ENCODE peak calls at places on chromosomes 13 and 19, in eight cellular contexts. K is frontal cortex; A is stimulated activated CD8-positive, alpha-beta memory T cell treated with anti-CD3 and anti-CD28 coated beads, Interleukin-12 subunit alpha, Interleukin-12 subunit beta, amount 100 ng/mL, for 4 hours; U is upper lobe of left lung; Z is Daoy; M is amygdala; X is naive thymus-derived CD4-positive, alpha-beta T cell; I is HFFc6. O is an unnamed sample.

GRCh38 chr13:24890256-24890655 is 126.3 kb downstream of the RNF17 start:
- DNase-seq in M (no peak), A (no peak), K (no peak), X (no peak), Z (no peak), I (no peak), U (no peak), O (no peak)

GRCh38 chr19:6125571-6125989 is 9.9 kb upstream of the ACSBG2 start:
- DNase-seq in X (peak), K (peak), A (peak), I (peak), M (no peak), Z (peak), U (no peak), O (peak)

GRCh38 chr19:34639491-34640085 is 37.4 kb downstream of the SCGB2B2 start:
- DNase-seq in U (no peak), X (peak), Z (peak), A (no peak), K (no peak), I (peak), M (no peak), O (no peak)

GRCh38 chr19:31560021-31560770 is 211.0 kb upstream of the TSHZ3 start:
- DNase-seq in Z (no peak), X (no peak), I (peak), U (no peak), A (no peak), M (no peak), K (no peak), O (no peak)

GRCh38 chr13:33394294-33394932 is 108.9 kb upstream of the STARD13 start:
- DNase-seq in A (no peak), M (no peak), X (no peak), Z (no peak), I (no peak), U (no peak), K (no peak), O (no peak)

GRCh38 chr13:50919291-50919690 is 9.7 kb downstream of the RNASEH2B start:
- DNase-seq in A (no peak), I (no peak), Z (no peak), X (no peak), K (no peak), U (no peak), M (no peak), O (no peak)

GRCh38 chr13:60148918-60149317 is 14.8 kb downstream of the DIAPH3 start:
- DNase-seq in U (no peak), X (no peak), M (no peak), A (no peak), Z (no peak), I (no peak), K (no peak), O (no peak)

GRCh38 chr19:40594251-40594650 is 6.9 kb upstream of the LTBP4 start:
- DNase-seq in M (no peak), K (peak), U (no peak), A (no peak), Z (no peak), I (no peak), X (no peak), O (no peak)

GRCh38 chr19:6233051-6233826 is 46.5 kb downstream of the MLLT1 start:
- DNase-seq in I (no peak), Z (no peak), X (no peak), M (no peak), K (peak), U (peak), A (no peak), O (no peak)

GRCh38 chr13:28204690-28205443 is 66.5 kb downstream of the PAN3 start:
- DNase-seq in K (no peak), A (no peak), I (no peak), Z (no peak), M (no peak), X (no peak), U (no peak), O (no peak)

GRCh38 chr13:31046711-31047279 is 114.3 kb downstream of the TEX26 start:
- DNase-seq in M (no peak), X (no peak), A (no peak), Z (no peak), I (no peak), U (peak), K (peak), O (no peak)

GRCh38 chr13:95319551-95320274 is 18.5 kb upstream of the ABCC4 start:
- DNase-seq in U (no peak), M (no peak), X (no peak), A (no peak), Z (no peak), K (no peak), I (no peak), O (no peak)

GRCh38 chr13:23180711-23181110 is at the start of gene SGCG:
- DNase-seq in A (no peak), K (no peak), M (no peak), I (no peak), X (no peak), Z (no peak), U (no peak), O (no peak)

GRCh38 chr13:97226788-97227627 is 4.9 kb downstream of the MBNL2 start:
- DNase-seq in M (no peak), U (no peak), K (no peak), I (no peak), A (no peak), X (peak), Z (peak), O (no peak)

GRCh38 chr13:75375329-75375728 is 106.6 kb downstream of the TBC1D4 start:
- DNase-seq in I (no peak), U (no peak), K (no peak), X (no peak), M (no peak), Z (no peak), A (no peak), O (no peak)

GRCh38 chr19:8310342-8311055 is 2.3 kb upstream of the CD320 start:
- DNase-seq in I (peak), X (no peak), Z (no peak), K (no peak), U (no peak), A (no peak), M (no peak), O (no peak)

GRCh38 chr19:29831041-29831548 is 19.3 kb downstream of the CCNE1 start:
- DNase-seq in I (no peak), U (no peak), X (peak), M (no peak), K (no peak), A (no peak), Z (peak), O (no peak)

GRCh38 chr13:110434629-110435028 is 126.9 kb downstream of the RAB20 start:
- DNase-seq in X (no peak), Z (no peak), A (no peak), K (no peak), M (no peak), U (no peak), I (no peak), O (no peak)

GRCh38 chr13:21176195-21176981 is at the start of the genes MRPL57 and SKA3:
- DNase-seq in A (peak), U (peak), X (peak), Z (peak), K (peak), I (peak), M (peak), O (peak)

GRCh38 chr13:95771950-95772349 is 95.0 kb downstream of the DNAJC3 start:
- DNase-seq in K (no peak), A (no peak), Z (no peak), X (no peak), M (no peak), U (no peak), I (no peak), O (no peak)

GRCh38 chr19:34351382-34351802 is 13.6 kb upstream of the GPI start:
- DNase-seq in A (no peak), U (no peak), X (peak), K (no peak), Z (no peak), I (no peak), M (no peak), O (no peak)

GRCh38 chr19:10551698-10552301 is 8.1 kb downstream of the ATG4D start:
- DNase-seq in Z (peak), I (peak), X (peak), U (no peak), A (no peak), K (peak), M (no peak), O (peak)

GRCh38 chr13:31890946-31891345 is 140.6 kb upstream of the FRY start:
- DNase-seq in X (no peak), K (no peak), Z (no peak), A (no peak), I (no peak), M (no peak), U (no peak), O (no peak)

GRCh38 chr19:4375164-4375619 is 25.2 kb downstream of the SH3GL1 start:
- DNase-seq in M (no peak), U (peak), Z (no peak), X (no peak), A (no peak), K (no peak), I (peak), O (no peak)

GRCh38 chr19:51372649-51373504 is at the start of gene NKG7:
- DNase-seq in K (no peak), Z (peak), X (no peak), M (no peak), U (no peak), A (peak), I (no peak), O (peak)

GRCh38 chr13:74891610-74892009 is 590.4 kb downstream of the TBC1D4 start:
- DNase-seq in M (no peak), U (no peak), K (no peak), Z (no peak), I (no peak), A (no peak), X (no peak), O (no peak)

O was measured in natural killer cell.